ENCODE peak calls at places on chromosomes 6 and 20, in four cellular contexts. I is Peyer's patch, V is cardiac muscle cell, U is ovary. J is an unnamed sample.

GRCh38 chr6:157188213-157188612 is 135.1 kb downstream of the TMEM242 start:
- DNase-seq in I (no peak), V (no peak), U (no peak), J (no peak)

GRCh38 chr6:155130161-155130853 is 133.5 kb upstream of the CLDN20 start:
- DNase-seq in I (no peak), V (no peak), U (no peak), J (no peak)

GRCh38 chr6:69917834-69918233 is 51.5 kb downstream of the COL19A1 start:
- DNase-seq in I (no peak), V (peak), U (no peak), J (no peak)

GRCh38 chr6:36955136-36955535 is 598 bp downstream of the PI16 start:
- DNase-seq in I (peak), V (no peak), U (peak), J (no peak)

GRCh38 chr6:112881027-112881426 is 533.9 kb downstream of the RFPL4B start:
- DNase-seq in I (no peak), V (peak), U (no peak), J (no peak)

GRCh38 chr6:146851837-146852236 is 253.1 kb downstream of the ADGB start:
- DNase-seq in I (no peak), V (peak), U (no peak), J (no peak)

GRCh38 chr20:42494290-42494689 is 695.4 kb downstream of the PTPRT start:
- DNase-seq in I (no peak), V (no peak), U (no peak), J (no peak)

GRCh38 chr20:51767018-51767866 is 948 bp downstream of the ATP9A start:
- DNase-seq in I (peak), V (peak), U (peak), J (no peak)

GRCh38 chr6:45431314-45432058 is 53.8 kb upstream of the SUPT3H start:
- DNase-seq in I (no peak), V (no peak), U (no peak), J (no peak)

GRCh38 chr20:8209061-8209460 is 77.0 kb downstream of the PLCB1 start:
- DNase-seq in I (no peak), V (peak), U (no peak), J (peak)

GRCh38 chr20:31806564-31807355 is 12.4 kb upstream of the MYLK2 start:
- DNase-seq in I (no peak), V (no peak), U (no peak), J (no peak)

DNA sequence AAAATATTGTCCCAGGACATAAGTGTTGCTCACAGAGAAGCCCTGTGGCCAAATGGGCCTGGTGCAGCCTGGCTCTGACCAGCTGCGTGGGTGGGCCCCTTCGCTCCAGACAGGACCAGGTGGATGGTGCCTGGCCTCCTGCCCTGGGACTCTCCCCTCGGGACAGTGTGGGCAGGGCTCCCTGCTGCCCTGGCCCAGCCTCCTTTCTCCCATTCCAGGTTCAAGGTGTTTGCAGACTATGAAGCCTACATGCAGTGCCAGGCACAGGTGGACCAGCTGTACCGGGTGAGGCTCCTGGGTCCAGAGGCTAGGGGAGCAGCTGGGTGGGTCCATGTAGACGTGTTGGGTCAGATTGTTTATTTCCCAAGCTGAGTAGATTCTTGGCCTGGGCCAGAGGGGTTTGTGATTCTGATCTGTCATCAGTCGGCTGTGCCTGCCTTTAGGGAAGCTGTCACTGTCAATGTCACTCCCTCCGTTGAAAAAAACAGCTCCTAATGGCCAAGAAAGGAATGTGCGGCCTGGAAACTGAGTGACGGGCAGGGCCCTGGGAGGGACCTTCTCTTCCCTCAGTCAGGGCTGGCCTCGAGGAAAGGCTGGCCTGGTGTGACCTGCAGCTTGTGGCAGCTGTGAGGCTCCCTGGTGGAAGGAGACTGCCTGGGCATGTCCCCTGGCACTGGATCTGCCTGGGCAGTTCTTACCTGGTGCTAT is 47.7 kb downstream of the PYGB start:
- DNase-seq in I (no peak), V (no peak), U (no peak), J (no peak)
- TF ChIP-seq CTCF in I (no peak), V (no peak), U (no peak), J (no peak)

GRCh38 chr6:139374357-139375238 is at the start of gene CITED2:
- DNase-seq in I (peak), V (peak), U (peak), J (peak)
- TF ChIP-seq CTCF in I (peak), V (peak), U (peak), J (no peak)

DNA sequence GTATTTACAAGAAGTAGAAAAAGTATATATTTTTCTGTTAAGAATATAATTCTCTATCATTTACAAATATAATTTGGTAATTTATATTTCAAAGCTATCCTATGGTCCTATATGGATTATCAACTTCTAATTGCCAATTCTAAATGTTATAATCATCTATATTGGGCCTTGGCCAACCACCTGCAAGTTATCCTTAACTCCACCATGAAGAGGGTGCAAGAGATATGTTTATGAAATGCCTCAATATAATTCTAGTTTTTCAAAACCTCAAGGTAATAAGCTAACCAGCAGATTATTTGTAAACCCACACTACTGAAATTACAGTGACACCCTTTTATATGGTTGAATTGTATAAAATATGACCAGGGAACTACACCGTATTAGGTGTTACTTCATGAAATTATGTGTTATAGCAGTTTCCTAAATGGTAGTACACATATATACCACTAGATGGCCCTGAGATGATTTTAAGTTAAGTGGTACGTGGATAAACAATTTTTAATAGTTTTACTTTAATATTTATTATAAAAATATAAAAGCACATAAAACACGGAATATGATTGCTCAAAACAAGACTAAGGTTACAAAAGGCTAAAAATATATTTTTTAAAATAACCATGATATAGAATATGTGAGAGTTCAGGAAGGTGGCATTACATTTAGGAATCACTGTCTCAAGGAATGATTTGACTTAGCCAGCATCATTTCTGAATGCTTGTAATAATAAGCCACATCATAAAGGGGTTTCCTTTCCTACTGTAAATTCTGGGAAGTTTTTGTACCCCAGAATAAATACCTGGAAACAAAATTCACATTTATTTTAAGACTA is 9.8 kb upstream of the PNISR start:
- DNase-seq in I (no peak), V (peak), U (no peak), J (peak)
- TF ChIP-seq CTCF in I (peak), V (peak), U (no peak), J (peak)

GRCh38 chr6:33792990-33793389 is 4.1 kb upstream of the LEMD2 start:
- DNase-seq in I (no peak), V (no peak), U (no peak), J (no peak)

GRCh38 chr6:33797635-33798342 is 6.0 kb downstream of the MLN start:
- DNase-seq in I (no peak), V (no peak), U (no peak), J (no peak)

GRCh38 chr6:33798343-33798848 is 5.4 kb downstream of the MLN start:
- DNase-seq in I (no peak), V (no peak), U (no peak), J (no peak)

GRCh38 chr6:33790910-33791309 is 2.0 kb upstream of the LEMD2 start:
- DNase-seq in I (no peak), V (no peak), U (no peak), J (no peak)

GRCh38 chr6:33794910-33795615 is 6.1 kb upstream of the LEMD2 start:
- DNase-seq in I (no peak), V (no peak), U (no peak), J (no peak)
- TF ChIP-seq CTCF in I (no peak), V (no peak), U (no peak), J (no peak)

DNA sequence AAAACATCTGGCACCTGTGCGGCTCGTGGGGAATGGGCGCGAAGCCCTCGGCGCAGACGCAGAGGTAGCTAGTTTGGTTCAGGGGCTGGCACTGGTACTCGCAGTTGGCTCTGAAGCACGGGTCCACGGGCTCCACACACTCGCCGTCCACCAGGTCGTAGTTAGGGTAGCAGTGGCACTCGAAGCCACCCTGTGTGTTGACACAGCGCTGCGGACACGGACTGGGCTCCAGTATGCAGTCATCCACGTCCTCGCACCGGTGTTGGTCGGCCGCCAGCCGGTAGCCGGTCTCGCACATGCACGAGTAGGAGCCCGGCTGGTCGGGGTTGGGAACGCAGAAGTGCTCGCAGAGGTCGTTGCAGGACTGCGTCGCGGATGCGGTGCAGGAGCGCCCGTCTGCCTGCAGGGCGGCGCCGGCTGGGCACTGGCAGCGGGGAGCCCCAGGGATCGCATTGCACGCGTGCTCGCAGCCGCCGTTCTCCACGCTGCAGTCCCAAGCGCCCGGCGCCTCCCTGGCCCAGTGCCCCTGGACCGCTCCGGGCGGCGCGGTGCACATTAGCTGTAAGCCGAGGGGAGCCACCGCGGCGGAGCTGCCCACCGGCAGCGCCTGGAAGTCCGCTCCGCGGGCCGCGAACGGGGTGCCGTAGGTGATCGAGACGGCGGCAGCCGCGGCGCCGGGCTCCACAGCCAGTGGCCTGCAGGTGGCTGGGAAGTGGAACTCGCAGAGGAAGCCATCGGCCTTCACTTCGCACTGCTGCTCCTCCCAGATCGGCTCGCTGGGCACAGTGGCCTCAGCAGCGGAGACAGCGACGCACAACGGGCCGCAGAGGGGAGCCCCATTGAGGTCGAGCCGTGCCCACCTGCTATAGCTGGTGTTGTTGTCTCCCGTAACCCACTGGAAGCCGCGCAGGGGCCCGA is 930 bp downstream of the THBD start:
- DNase-seq in I (peak), V (peak), U (peak), J (peak)
- TF ChIP-seq CTCF in I (no peak), V (peak), U (peak), J (peak)

GRCh38 chr6:133100870-133101269 is 140.3 kb upstream of the EYA4 start:
- DNase-seq in I (no peak), V (no peak), U (no peak), J (no peak)
- TF ChIP-seq CTCF in I (no peak), V (no peak), U (no peak), J (no peak)

GRCh38 chr20:62625516-62625915 is 16.8 kb upstream of the SLCO4A1 start:
- DNase-seq in I (no peak), V (no peak), U (no peak), J (no peak)

GRCh38 chr20:62622877-62623487 is 19.3 kb upstream of the SLCO4A1 start:
- DNase-seq in I (no peak), V (no peak), U (no peak), J (no peak)

GRCh38 chr20:62624719-62625455 is 17.4 kb upstream of the SLCO4A1 start:
- DNase-seq in I (no peak), V (no peak), U (no peak), J (no peak)

GRCh38 chr20:62623488-62624324 is 18.6 kb upstream of the SLCO4A1 start:
- DNase-seq in I (peak), V (peak), U (peak), J (peak)

GRCh38 chr20:62624325-62624690 is 18.0 kb upstream of the SLCO4A1 start:
- DNase-seq in I (peak), V (no peak), U (no peak), J (peak)
- TF ChIP-seq CTCF in I (no peak), V (no peak), U (no peak), J (peak)

DNA sequence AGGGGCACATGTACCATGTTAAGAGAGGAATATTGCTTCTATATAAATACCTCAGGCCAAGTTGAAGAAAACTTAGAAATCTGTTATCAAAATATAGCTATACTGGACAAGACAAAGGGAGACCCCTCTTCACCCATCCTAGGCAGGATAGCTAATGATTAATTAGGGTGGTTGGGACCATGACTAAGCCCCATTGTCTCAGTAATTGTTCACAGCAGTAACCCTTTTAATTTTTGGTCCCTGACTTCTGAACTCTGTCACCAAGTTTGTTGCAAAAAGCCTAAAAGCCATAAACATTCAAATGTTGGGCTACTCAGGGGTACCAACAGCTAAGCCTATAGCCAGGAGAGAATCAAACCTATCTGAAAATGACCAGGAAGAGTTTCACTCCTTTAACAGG is 19.2 kb upstream of the BTN3A2 start:
- DNase-seq in I (no peak), V (no peak), U (no peak), J (no peak)
- TF ChIP-seq CTCF in I (no peak), V (no peak), U (no peak), J (no peak)

DNA sequence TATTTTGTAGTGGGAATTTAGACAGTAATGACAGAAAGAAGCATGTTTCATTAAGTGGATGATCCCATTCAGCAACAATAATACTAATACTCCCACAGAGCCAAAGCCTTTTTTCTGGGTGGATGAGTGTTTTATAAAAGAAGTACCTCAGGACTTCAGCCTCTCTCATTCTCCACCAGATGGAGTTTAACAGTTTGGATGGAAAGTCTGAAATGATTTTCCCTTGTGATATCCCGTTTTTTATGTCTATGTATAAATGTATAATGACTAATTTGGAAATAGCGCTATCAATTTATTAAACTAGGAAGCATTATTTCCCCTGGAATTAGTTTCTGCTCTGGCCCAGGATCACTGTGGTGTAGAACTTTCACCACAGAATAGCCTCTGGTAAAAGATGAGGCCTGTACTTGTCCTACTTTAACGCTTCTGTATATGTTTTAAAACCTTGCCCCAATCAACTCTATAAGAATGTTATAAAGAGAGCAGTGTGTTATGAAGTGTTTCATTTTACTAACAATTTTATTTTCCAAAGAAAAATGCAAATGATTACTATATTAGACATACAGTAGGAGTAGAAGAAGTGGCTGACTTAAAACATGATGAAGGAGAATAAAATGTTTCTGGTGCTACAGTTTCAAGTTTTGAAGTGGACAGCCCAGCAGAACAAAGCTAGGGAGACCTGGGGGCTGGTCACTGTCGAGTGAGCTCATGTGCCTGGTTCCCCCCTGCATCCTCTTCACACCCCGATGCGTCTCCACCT is 135.6 kb downstream of the HIVEP1 start:
- DNase-seq in I (no peak), V (no peak), U (no peak), J (no peak)
- TF ChIP-seq CTCF in I (no peak), V (no peak), U (no peak), J (no peak)

DNA sequence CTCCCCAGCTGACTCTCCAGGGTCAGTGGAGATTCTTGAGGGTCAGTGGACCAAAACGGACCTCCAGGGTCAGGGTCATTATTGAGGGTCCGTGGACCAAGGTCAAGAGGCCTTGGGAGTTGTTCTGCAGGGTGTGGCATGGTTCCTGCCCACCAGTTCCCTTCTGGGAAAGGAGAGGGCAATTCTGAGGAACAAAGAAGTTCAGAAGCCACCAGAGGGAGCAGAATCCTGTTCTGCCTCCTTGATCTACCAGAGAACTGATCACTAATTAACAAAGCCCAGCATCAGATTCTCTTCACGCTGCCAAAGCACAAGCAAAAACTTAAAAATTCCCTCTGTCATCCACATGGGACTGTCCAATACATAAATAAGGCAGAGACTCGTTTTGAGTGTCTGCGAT is 263.4 kb downstream of the DHX35 start:
- DNase-seq in I (no peak), V (no peak), U (no peak), J (no peak)
- TF ChIP-seq CTCF in I (no peak), V (no peak), U (no peak), J (no peak)

J was measured in GM10248.